ENCODE peak calls at places on chromosomes 4 and X, in four cellular contexts. One of them, this sample, is unnamed.
A peak's percentile ranks its signal among the peaks of the same experiment; 100 is the strongest.

GRCh38 chrX:18390941-18391538 is 34.4 kb upstream of the CDKL5 start:
- DNase-seq in GM12878: peak; percentile 13
- DNase-seq in K562: peak; percentile 37
- DNase-seq in HepG2: peak; percentile 14
- DNase-seq in this sample: peak; percentile 63

GRCh38 chr4:21900211-21900610 is 48.4 kb downstream of the KCNIP4 start:
- DNase-seq in GM12878: no peak
- DNase-seq in K562: no peak
- DNase-seq in HepG2: no peak
- DNase-seq in this sample: no peak

GRCh38 chr4:8419222-8420041 is 21.1 kb downstream of the ACOX3 start:
- DNase-seq in GM12878: peak; percentile 37
- DNase-seq in K562: no peak
- DNase-seq in HepG2: no peak
- DNase-seq in this sample: no peak

GRCh38 chrX:19548279-19548678 is 33.0 kb upstream of the MAP3K15 start:
- DNase-seq in GM12878: no peak
- DNase-seq in K562: no peak
- DNase-seq in HepG2: no peak
- DNase-seq in this sample: no peak

GRCh38 chr4:136796953-136797352 is 735.3 kb downstream of the PCDH18 start:
- DNase-seq in GM12878: no peak
- DNase-seq in K562: no peak
- DNase-seq in HepG2: no peak
- DNase-seq in this sample: no peak

GRCh38 chrX:31545726-31546125 is 473.9 kb upstream of the FTHL17 start:
- DNase-seq in GM12878: no peak
- DNase-seq in K562: no peak
- DNase-seq in HepG2: no peak
- DNase-seq in this sample: no peak

GRCh38 chr4:121696140-121696640 is 590 bp downstream of the ANXA5 start:
- DNase-seq in GM12878: no peak
- DNase-seq in K562: peak; percentile 12
- DNase-seq in HepG2: peak; percentile 39
- DNase-seq in this sample: peak; percentile 57

GRCh38 chr4:109912706-109913621 is at the start of gene EGF:
- DNase-seq in GM12878: no peak
- DNase-seq in K562: peak; percentile 29
- DNase-seq in HepG2: no peak
- DNase-seq in this sample: no peak

GRCh38 chr4:121951570-121952110 is at the start of gene TRPC3:
- DNase-seq in GM12878: no peak
- DNase-seq in K562: peak; percentile 45
- DNase-seq in HepG2: no peak
- DNase-seq in this sample: peak; percentile 39

DNA sequence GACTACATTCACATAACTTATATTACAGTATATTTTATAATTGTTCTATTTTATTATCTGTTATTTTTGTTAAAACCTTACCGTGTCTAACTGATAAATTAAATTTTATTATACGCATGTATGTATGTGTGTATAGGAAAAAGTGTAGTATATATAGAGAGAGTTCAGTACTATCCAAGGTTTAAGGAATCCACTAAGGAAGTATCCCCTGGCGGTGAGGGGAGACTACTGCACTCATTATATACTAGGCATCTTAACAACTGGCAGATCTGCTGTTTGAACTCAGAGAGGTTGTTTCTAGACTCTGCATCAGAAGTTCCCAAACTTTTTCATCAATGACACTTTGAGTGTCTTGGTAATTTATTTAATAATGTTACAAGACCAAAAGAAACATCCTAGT is 70.9 kb downstream of the NDST4 start:
- DNase-seq in GM12878: no peak
- DNase-seq in K562: no peak
- DNase-seq in HepG2: peak; percentile 4
- DNase-seq in this sample: peak; percentile 16
- TF ChIP-seq CBFB in GM12878: no peak
- TF ChIP-seq CBFB in K562: no peak
- TF ChIP-seq CBFB in HepG2: no peak
- TF ChIP-seq CBFB in this sample: no peak

GRCh38 chr4:148062301-148062950 is 330.5 kb downstream of the ARHGAP10 start:
- DNase-seq in GM12878: no peak
- DNase-seq in K562: no peak
- DNase-seq in HepG2: no peak
- DNase-seq in this sample: no peak
- TF ChIP-seq CBFB in GM12878: no peak
- TF ChIP-seq CBFB in K562: no peak
- TF ChIP-seq CBFB in HepG2: no peak
- TF ChIP-seq CBFB in this sample: no peak

DNA sequence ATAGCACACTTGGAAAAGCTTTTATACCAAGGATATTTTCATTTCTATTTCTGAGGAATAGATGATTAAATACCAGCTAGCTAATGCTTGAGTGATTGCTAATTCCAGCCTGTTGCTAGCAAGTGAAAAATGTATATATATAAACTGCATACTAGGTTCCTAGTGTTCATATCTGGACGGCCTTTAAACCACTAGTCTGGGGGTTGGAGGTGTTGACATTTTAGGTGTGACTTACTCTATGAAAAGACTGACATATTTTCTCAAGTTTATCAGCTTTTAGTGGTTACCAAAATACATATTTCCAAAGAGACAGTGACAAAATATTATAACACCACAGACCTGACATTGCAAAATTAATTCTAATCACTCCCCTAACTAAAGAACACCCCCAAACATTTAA is 44.7 kb downstream of the MTMR8 start:
- DNase-seq in GM12878: no peak
- DNase-seq in K562: no peak
- DNase-seq in HepG2: no peak
- DNase-seq in this sample: no peak
- TF ChIP-seq CBFB in GM12878: no peak
- TF ChIP-seq CBFB in K562: no peak
- TF ChIP-seq CBFB in HepG2: no peak
- TF ChIP-seq CBFB in this sample: no peak

GRCh38 chr4:52983563-52984303 is 121.6 kb downstream of the RASL11B start:
- DNase-seq in GM12878: no peak
- DNase-seq in K562: peak; percentile 48
- DNase-seq in HepG2: peak; percentile 67
- DNase-seq in this sample: no peak
- TF ChIP-seq CBFB in GM12878: no peak
- TF ChIP-seq CBFB in K562: no peak
- TF ChIP-seq CBFB in HepG2: no peak
- TF ChIP-seq CBFB in this sample: no peak

GRCh38 chr4:170872794-170873193 is 783.0 kb upstream of the AADAT start:
- DNase-seq in GM12878: no peak
- DNase-seq in K562: no peak
- DNase-seq in HepG2: no peak
- DNase-seq in this sample: no peak

GRCh38 chr4:170875868-170876267 is 786.1 kb upstream of the AADAT start:
- DNase-seq in GM12878: no peak
- DNase-seq in K562: no peak
- DNase-seq in HepG2: peak; percentile 8
- DNase-seq in this sample: no peak
- TF ChIP-seq CBFB in GM12878: no peak
- TF ChIP-seq CBFB in K562: no peak
- TF ChIP-seq CBFB in HepG2: no peak
- TF ChIP-seq CBFB in this sample: no peak

GRCh38 chrX:49884290-49884862 is 5.1 kb downstream of the USP27X start:
- DNase-seq in GM12878: peak; percentile 7
- DNase-seq in K562: peak; percentile 39
- DNase-seq in HepG2: peak; percentile 40
- DNase-seq in this sample: peak; percentile 73
- TF ChIP-seq CBFB in GM12878: no peak
- TF ChIP-seq CBFB in K562: no peak
- TF ChIP-seq CBFB in HepG2: no peak
- TF ChIP-seq CBFB in this sample: no peak

This sample was measured in WTC11.